ENCODE peak calls at places on chromosome 22, in six cellular contexts. S is stimulated activated CD8-positive, alpha-beta memory T cell treated with anti-CD3 and anti-CD28 coated beads, Interleukin-15, amount 100 ng/mL, for 1 hour; W is COR-L47; K is EL; L is stimulated activated CD4-positive, alpha-beta T cell treated with anti-CD3 and anti-CD28 coated beads, Interleukin-1b, Interleukin-23, amount 100 ng/mL, for 1 hour; B is AG04450. C is an unnamed sample.

GRCh38 chr22:24421428-24421931 is 5.9 kb upstream of the ADORA2A start:
- DNase-seq in S (no peak), W (no peak), K (no peak), L (no peak), B (no peak), C (no peak)

GRCh38 chr22:46162285-46162684 is 12.0 kb downstream of the PPARA start:
- DNase-seq in S (no peak), W (no peak), K (no peak), L (no peak), B (no peak), C (no peak)

GRCh38 chr22:20186871-20187546 is 36.2 kb upstream of the CCDC188 start:
- DNase-seq in S (no peak), W (no peak), K (no peak), L (no peak), B (no peak), C (no peak)

GRCh38 chr22:29917052-29917902 is 34.3 kb downstream of the MTMR3 start:
- DNase-seq in S (no peak), W (no peak), K (no peak), L (no peak), B (no peak), C (no peak)

GRCh38 chr22:46792841-46793261 is 30.4 kb downstream of the TBC1D22A start:
- DNase-seq in S (no peak), W (no peak), K (no peak), L (no peak), B (no peak), C (no peak)

GRCh38 chr22:40671369-40671768 is 7.9 kb upstream of the MCHR1 start:
- DNase-seq in S (no peak), W (no peak), K (no peak), L (no peak), B (no peak), C (no peak)

GRCh38 chr22:20565079-20565734 is 57.8 kb downstream of the MED15 start:
- DNase-seq in S (no peak), W (no peak), K (no peak), L (no peak), B (no peak), C (no peak)

GRCh38 chr22:50027639-50028537 is 15.3 kb upstream of the IL17REL start:
- DNase-seq in S (no peak), W (no peak), K (no peak), L (no peak), B (no peak), C (no peak)

GRCh38 chr22:28245579-28246224 is 326.6 kb upstream of the PITPNB start:
- DNase-seq in S (no peak), W (no peak), K (no peak), L (no peak), B (no peak), C (no peak)

GRCh38 chr22:19663286-19663815 is 51.0 kb upstream of the SEPTIN5 start:
- DNase-seq in S (no peak), W (peak; percentile 36), K (peak; percentile 56), L (no peak), B (peak; percentile 36), C (peak; percentile 66)

GRCh38 chr22:39940757-39941305 is 19.4 kb upstream of the TMA7B start:
- DNase-seq in S (no peak), W (no peak), K (no peak), L (no peak), B (no peak), C (no peak)

GRCh38 chr22:38657248-38657909 is 941 bp downstream of the CBY1 start:
- DNase-seq in S (no peak), W (peak; percentile 11), K (peak; percentile 36), L (no peak), B (no peak), C (no peak)

GRCh38 chr22:50677493-50678217 is 5.0 kb downstream of the SHANK3 start:
- DNase-seq in S (no peak), W (no peak), K (no peak), L (no peak), B (no peak), C (no peak)

GRCh38 chr22:36374603-36375024 is 13.2 kb downstream of the MYH9 start:
- DNase-seq in S (no peak), W (no peak), K (peak; percentile 76), L (no peak), B (no peak), C (no peak)

GRCh38 chr22:45426387-45426786 is 12.9 kb downstream of the RIBC2 start:
- DNase-seq in S (no peak), W (no peak), K (no peak), L (no peak), B (no peak), C (no peak)

GRCh38 chr22:41332217-41332616 is 30.9 kb downstream of the ZC3H7B start:
- DNase-seq in S (no peak), W (no peak), K (no peak), L (no peak), B (no peak), C (no peak)

GRCh38 chr22:36197601-36198146 is 3.9 kb downstream of the APOL4 start:
- DNase-seq in S (no peak), W (peak; percentile 24), K (no peak), L (no peak), B (no peak), C (no peak)

GRCh38 chr22:29231971-29232959 is 26.6 kb downstream of the EMID1 start:
- DNase-seq in S (no peak), W (no peak), K (no peak), L (no peak), B (no peak), C (no peak)